ENCODE peak calls at places on chromosomes 3 and 15, in six cellular contexts. E is GM23338, S is PC-9, R is hepatocyte, P is PC-3, B is HCT116. T is an unnamed sample.
A peak's percentile ranks its signal among the peaks of the same experiment; 100 is the strongest.

GRCh38 chr3:24579008-24579407 is 84.4 kb upstream of the THRB start:
- DNase-seq in P (no peak), E (peak; percentile 30), S (no peak), R (no peak), B (no peak), T (no peak)

GRCh38 chr3:106428565-106428994 is 559.8 kb upstream of the CBLB start:
- DNase-seq in B (no peak), P (peak; percentile 82), E (no peak), R (peak; percentile 50), S (peak; percentile 81), T (peak; percentile 97)

GRCh38 chr15:62482715-62483429 is 317.8 kb upstream of the C2CD4B start:
- DNase-seq in B (peak; percentile 24), P (peak; percentile 5), R (peak; percentile 31), E (peak; percentile 86), S (no peak), T (peak; percentile 81)

GRCh38 chr3:114409291-114409690 is 115.5 kb downstream of the TIGIT start:
- DNase-seq in E (no peak), R (no peak), S (no peak), P (no peak), B (no peak), T (peak; percentile 25)

GRCh38 chr15:74316116-74316515 is 51.3 kb downstream of the CYP11A1 start:
- DNase-seq in R (no peak), P (no peak), E (no peak), B (no peak), S (no peak), T (no peak)

GRCh38 chr3:136343873-136344281 is 93.7 kb downstream of the PCCB start:
- DNase-seq in P (peak; percentile 83), B (no peak), S (peak; percentile 49), E (no peak), R (peak; percentile 90), T (peak; percentile 97)

GRCh38 chr3:41961061-41961749 is 698 bp downstream of the ULK4 start:
- DNase-seq in S (peak; percentile 47), E (peak; percentile 79), B (peak; percentile 22), P (peak; percentile 63), R (peak; percentile 76), T (peak; percentile 89)

GRCh38 chr3:154122912-154123559 is 1.8 kb downstream of the ARHGEF26 start:
- DNase-seq in P (peak; percentile 41), E (peak; percentile 19), S (no peak), R (peak; percentile 43), B (no peak), T (peak; percentile 23)

GRCh38 chr3:110738531-110738930 is 333.1 kb upstream of the NECTIN3 start:
- DNase-seq in E (no peak), B (no peak), S (no peak), P (peak; percentile 7), R (no peak), T (peak; percentile 34)

GRCh38 chr15:63880744-63881143 is 47.0 kb upstream of the HERC1 start:
- DNase-seq in S (no peak), E (no peak), B (no peak), P (no peak), R (no peak), T (no peak)

GRCh38 chr3:67529337-67529736 is 125.1 kb downstream of the SUCLG2 start:
- DNase-seq in S (no peak), E (no peak), B (no peak), P (no peak), R (no peak), T (no peak)

GRCh38 chr3:71537211-71537611 is 46.3 kb downstream of the FOXP1 start:
- DNase-seq in R (peak; percentile 62), P (peak; percentile 78), E (no peak), B (peak; percentile 15), S (no peak), T (peak; percentile 94)

GRCh38 chr15:84588053-84588874 is 12.5 kb upstream of the ZSCAN2 start:
- DNase-seq in E (peak; percentile 96), P (peak; percentile 91), S (peak; percentile 57), B (peak; percentile 85), R (peak; percentile 95), T (peak; percentile 95)

GRCh38 chr3:53464424-53464823 is 30.0 kb upstream of the CACNA1D start:
- DNase-seq in E (peak; percentile 1), R (peak; percentile 21), P (peak; percentile 62), S (no peak), B (peak; percentile 18), T (no peak)

GRCh38 chr15:82958638-82959037 is 6.1 kb upstream of the HOMER2 start:
- DNase-seq in S (no peak), P (no peak), B (no peak), E (no peak), R (no peak), T (no peak)

GRCh38 chr3:53161345-53161819 is 373 bp downstream of the PRKCD start:
- DNase-seq in P (no peak), E (no peak), R (no peak), S (no peak), B (no peak), T (peak; percentile 54)

GRCh38 chr3:186248850-186249249 is 113.2 kb downstream of the DGKG start:
- DNase-seq in R (no peak), E (no peak), P (no peak), S (no peak), B (no peak), T (no peak)

GRCh38 chr3:105367063-105367405 is 325 bp downstream of the ALCAM start:
- DNase-seq in R (peak; percentile 49), S (peak; percentile 39), E (peak; percentile 23), B (no peak), P (peak; percentile 33), T (peak; percentile 56)

GRCh38 chr3:45098315-45098714 is 47.9 kb downstream of the CDCP1 start:
- DNase-seq in B (no peak), R (no peak), S (no peak), P (no peak), E (no peak), T (no peak)

GRCh38 chr3:52036829-52037228 is 19.5 kb downstream of the DUSP7 start:
- DNase-seq in P (peak; percentile 39), R (no peak), B (no peak), E (peak; percentile 74), S (peak; percentile 8), T (no peak)

GRCh38 chr3:67610458-67610857 is 44.0 kb downstream of the SUCLG2 start:
- DNase-seq in B (no peak), R (no peak), E (no peak), P (peak; percentile 74), S (peak; percentile 66), T (peak; percentile 69)

GRCh38 chr15:67762610-67763368 is 62.5 kb upstream of the SKOR1 start:
- DNase-seq in P (no peak), B (no peak), R (no peak), S (no peak), E (no peak), T (peak; percentile 76)

GRCh38 chr15:86082619-86083377 is 3.1 kb downstream of the AGBL1 start:
- DNase-seq in S (no peak), B (no peak), R (peak; percentile 19), P (no peak), E (no peak), T (no peak)

GRCh38 chr15:36106640-36107335 is 472.6 kb upstream of the CDIN1 start:
- DNase-seq in S (no peak), P (no peak), E (peak; percentile 6), R (no peak), B (no peak), T (peak; percentile 23)

GRCh38 chr3:81465510-81465909 is 295.9 kb downstream of the GBE1 start:
- DNase-seq in P (peak; percentile 47), E (no peak), R (no peak), B (no peak), S (no peak), T (no peak)

GRCh38 chr3:100040846-100041245 is 73.5 kb downstream of the FILIP1L start:
- DNase-seq in R (no peak), E (no peak), P (no peak), S (no peak), B (no peak), T (peak; percentile 80)

GRCh38 chr15:59298876-59299275 is 73.8 kb downstream of the MYO1E start:
- DNase-seq in E (no peak), P (no peak), S (no peak), B (no peak), R (no peak), T (no peak)
- H3K4me3 ChIP-seq in E (no peak overlapping the region), P (no peak overlapping the region), S (no peak overlapping the region), B (no peak overlapping the region), R (no peak overlapping the region), T (no peak overlapping the region)

DNA sequence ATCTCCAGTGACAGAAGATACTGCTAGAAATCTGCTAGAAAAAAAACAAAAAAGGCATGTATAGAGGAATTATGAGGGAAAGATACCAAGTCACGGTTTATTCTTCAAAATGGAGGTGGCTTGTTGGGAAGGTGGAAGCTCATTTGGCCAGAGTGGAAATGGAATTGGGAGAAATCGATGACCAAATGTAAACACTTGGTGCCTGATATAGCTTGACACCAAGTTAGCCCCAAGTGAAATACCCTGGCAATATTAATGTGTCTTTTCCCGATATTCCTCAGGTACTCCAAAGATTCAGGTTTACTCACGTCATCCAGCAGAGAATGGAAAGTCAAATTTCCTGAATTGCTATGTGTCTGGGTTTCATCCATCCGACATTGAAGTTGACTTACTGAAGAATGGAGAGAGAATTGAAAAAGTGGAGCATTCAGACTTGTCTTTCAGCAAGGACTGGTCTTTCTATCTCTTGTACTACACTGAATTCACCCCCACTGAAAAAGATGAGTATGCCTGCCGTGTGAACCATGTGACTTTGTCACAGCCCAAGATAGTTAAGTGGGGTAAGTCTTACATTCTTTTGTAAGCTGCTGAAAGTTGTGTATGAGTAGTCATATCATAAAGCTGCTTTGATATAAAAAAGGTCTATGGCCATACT is 4.0 kb downstream of the B2M start:
- DNase-seq in S (no peak), P (no peak), B (no peak), E (no peak), R (no peak), T (no peak)
- H3K9me2 ChIP-seq in S (no peaks in the 10 kb centered on the region), P (no peaks in the 10 kb centered on the region), B (no peaks in the 10 kb centered on the region), E (no peaks in the 10 kb centered on the region), R (no peaks in the 10 kb centered on the region), T (no peaks in the 10 kb centered on the region)

GRCh38 chr3:8311321-8311720 is 190.3 kb upstream of the LMCD1 start:
- DNase-seq in P (no peak), S (no peak), E (no peak), R (no peak), B (no peak), T (no peak)
- H3K4me3 ChIP-seq in P (no peak overlapping the region), S (no peak overlapping the region), E (no peak overlapping the region), R (no peak overlapping the region), B (no peak overlapping the region), T (no peak overlapping the region)

GRCh38 chr15:89824607-89824867 is 9.9 kb upstream of the ANPEP start:
- DNase-seq in P (no peak), E (peak; percentile 38), S (no peak), B (no peak), R (no peak), T (no peak)

GRCh38 chr15:89822030-89822429 is 7.4 kb upstream of the ANPEP start:
- DNase-seq in E (no peak), B (no peak), R (no peak), P (peak; percentile 68), S (no peak), T (peak; percentile 78)

GRCh38 chr15:89823836-89824606 is 9.4 kb upstream of the ANPEP start:
- DNase-seq in R (no peak), S (no peak), E (no peak), P (peak; percentile 22), B (no peak), T (no peak)

GRCh38 chr15:89822611-89822950 is 7.9 kb upstream of the ANPEP start:
- DNase-seq in B (no peak), R (no peak), S (no peak), P (no peak), E (no peak), T (no peak)

GRCh38 chr15:89822951-89823701 is 8.5 kb upstream of the ANPEP start:
- DNase-seq in E (no peak), R (no peak), P (peak; percentile 94), B (no peak), S (peak; percentile 73), T (peak; percentile 73)
- H3K9me2 ChIP-seq in E (no peaks in the 10 kb centered on the region), R (no peaks in the 10 kb centered on the region), P (no peaks in the 10 kb centered on the region), B (no peaks in the 10 kb centered on the region), S (no peaks in the 10 kb centered on the region), T (no peaks in the 10 kb centered on the region)

GRCh38 chr15:34335176-34335575 is 2.4 kb downstream of the SLC12A6 start:
- DNase-seq in S (no peak), P (peak; percentile 67), B (no peak), R (no peak), E (no peak), T (peak; percentile 61)
- H3K4me3 ChIP-seq in S (peak overlapping the region; percentile 86), P (peak overlapping the region; percentile 90), B (no peak overlapping the region), R (no peak overlapping the region), E (no peak overlapping the region), T (peak overlapping the region; percentile 90)

T was measured in GM23248.